ENCODE peak calls at places on chromosomes 7 and 10, in seven cellular contexts. H, Q, D, P, S, X and Y are unnamed samples.

GRCh38 chr7:125358551-125359167 is 429.0 kb upstream of the POT1 start:
- DNase-seq in P (no peak), Q (no peak), X (no peak), D (no peak), S (peak), H (no peak), Y (no peak)

GRCh38 chr7:13258386-13258785 is 571.0 kb downstream of the ARL4A start:
- DNase-seq in Q (no peak), S (no peak), P (no peak), H (no peak), D (no peak), X (no peak), Y (no peak)

GRCh38 chr7:87414400-87415188 is 60.9 kb downstream of the ABCB4 start:
- DNase-seq in X (no peak), H (no peak), D (peak), Q (peak), S (peak), P (no peak), Y (no peak)

GRCh38 chr10:14353291-14353913 is 22.7 kb upstream of the FRMD4A start:
- DNase-seq in D (no peak), Q (no peak), H (no peak), S (no peak), P (no peak), X (no peak), Y (no peak)

GRCh38 chr10:3946234-3947229 is 161.5 kb upstream of the KLF6 start:
- DNase-seq in Q (no peak), D (no peak), P (no peak), S (no peak), X (no peak), H (no peak), Y (no peak)

GRCh38 chr10:75392744-75393143 is 8.8 kb downstream of the ZNF503 start:
- DNase-seq in X (no peak), S (no peak), D (no peak), Q (no peak), P (no peak), H (no peak), Y (no peak)

GRCh38 chr10:33229944-33230267 is 104.6 kb downstream of the NRP1 start:
- DNase-seq in D (no peak), X (no peak), P (no peak), H (no peak), S (no peak), Q (no peak), Y (no peak)

GRCh38 chr10:121667948-121668335 is 69.7 kb upstream of the FGFR2 start:
- DNase-seq in S (no peak), Q (no peak), D (no peak), X (no peak), P (no peak), H (no peak), Y (no peak)

GRCh38 chr10:110304394-110304779 is 333 bp downstream of the SMNDC1 start:
- DNase-seq in D (peak), X (no peak), S (no peak), P (no peak), H (peak), Q (no peak), Y (no peak)

GRCh38 chr7:101877882-101878591 is 60.6 kb downstream of the CUX1 start:
- DNase-seq in X (no peak), H (no peak), D (no peak), S (no peak), Q (no peak), P (no peak), Y (no peak)

GRCh38 chr7:124432009-124432578 is 333.5 kb downstream of the GPR37 start:
- DNase-seq in S (no peak), Q (no peak), D (no peak), X (no peak), H (no peak), P (no peak), Y (no peak)

GRCh38 chr10:133041101-133041500 is 46.6 kb upstream of the ADGRA1 start:
- DNase-seq in H (no peak), S (no peak), P (no peak), X (no peak), Q (no peak), D (no peak), Y (no peak)

GRCh38 chr7:85564861-85565630 is 378.2 kb upstream of the SEMA3D start:
- DNase-seq in H (no peak), D (no peak), X (no peak), S (peak), P (no peak), Q (no peak), Y (no peak)

GRCh38 chr10:102796407-102797176 is 40.6 kb downstream of the CYP17A1 start:
- DNase-seq in X (peak), H (peak), S (peak), D (peak), P (peak), Q (no peak), Y (no peak)

GRCh38 chr7:14024406-14024805 is 34.9 kb upstream of the ETV1 start:
- DNase-seq in Q (no peak), S (no peak), X (no peak), D (no peak), H (no peak), P (no peak), Y (no peak)

GRCh38 chr7:49703876-49704275 is 69.6 kb upstream of the VWC2 start:
- DNase-seq in X (no peak), D (no peak), S (no peak), H (no peak), P (no peak), Q (no peak), Y (no peak)

GRCh38 chr10:71970331-71970730 is 6.1 kb downstream of the CHST3 start:
- DNase-seq in P (no peak), D (no peak), Q (no peak), X (peak), S (no peak), H (no peak), Y (no peak)

GRCh38 chr10:48604408-48605263 is at the start of gene ARHGAP22:
- DNase-seq in S (peak), P (peak), Q (peak), X (peak), D (peak), H (peak), Y (no peak)

GRCh38 chr7:88226886-88227516 is 7.2 kb upstream of the SRI start:
- DNase-seq in X (no peak), H (no peak), P (no peak), D (peak), S (peak), Q (peak), Y (no peak)

GRCh38 chr7:148304456-148304855 is 286.1 kb upstream of the C7orf33 start:
- DNase-seq in X (no peak), Q (no peak), P (peak), H (peak), S (no peak), D (no peak), Y (no peak)

GRCh38 chr7:45718464-45719330 is 144.5 kb downstream of the ADCY1 start:
- DNase-seq in D (no peak), H (no peak), Q (no peak), X (no peak), P (no peak), S (no peak), Y (no peak)

DNA sequence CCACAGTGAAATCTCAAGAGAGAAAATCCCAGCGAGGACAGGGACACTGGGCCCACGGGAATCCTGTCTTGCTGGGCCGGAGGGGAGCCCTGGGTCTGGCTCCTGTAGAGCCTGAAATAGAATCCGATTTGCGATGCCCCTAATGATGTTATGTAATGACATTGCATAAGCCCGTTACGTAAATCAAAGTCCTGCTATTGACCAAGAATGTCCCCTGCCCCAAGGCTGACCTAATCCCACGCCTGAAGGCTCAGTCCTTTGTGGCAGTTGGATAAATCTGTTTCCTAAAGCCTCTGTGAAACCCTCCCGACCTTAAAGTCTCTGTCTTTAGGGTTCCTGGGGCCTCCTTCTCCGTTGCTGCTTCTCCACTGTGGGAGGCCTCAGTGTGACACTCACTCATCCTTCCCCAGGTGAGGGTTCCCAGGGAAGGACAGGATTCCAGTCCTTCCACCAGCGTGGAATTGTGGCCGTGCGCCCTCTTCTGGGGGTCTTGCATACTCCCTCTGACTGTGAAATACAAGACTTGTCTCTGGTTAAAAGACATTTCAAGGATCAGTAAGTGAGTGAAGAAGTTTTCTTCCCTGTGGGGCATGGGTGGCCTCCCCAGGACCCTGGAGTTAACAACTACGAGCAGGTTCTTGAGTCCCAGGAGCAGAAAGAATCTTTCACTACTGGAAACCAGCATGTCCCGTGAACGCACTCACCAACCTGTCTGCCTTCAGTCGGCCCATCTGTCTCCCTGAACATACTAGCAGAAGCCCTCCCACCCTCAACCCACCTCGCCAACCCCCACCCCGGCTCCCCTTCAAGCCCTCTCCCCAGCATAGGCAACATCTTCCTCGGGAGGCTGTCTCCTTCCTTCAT is 19.8 kb downstream of the ZNF467 start:
- DNase-seq in X (no peak), P (no peak), Q (peak), D (peak), H (no peak), S (peak), Y (no peak)
- TF ChIP-seq CTCF in X (peak), P (peak), Q (peak), D (peak), H (peak), S (peak), Y (peak)

GRCh38 chr7:127628445-127628844 is 10.5 kb upstream of the PAX4 start:
- DNase-seq in P (no peak), X (no peak), H (no peak), D (no peak), Q (no peak), S (no peak), Y (no peak)
- TF ChIP-seq CTCF in P (no peak), X (no peak), H (peak), D (no peak), Q (no peak), S (no peak), Y (no peak)

GRCh38 chr7:141231018-141231792 is 157.3 kb downstream of the TMEM178B start:
- DNase-seq in P (no peak), H (peak), X (no peak), S (peak), D (peak), Q (peak), Y (no peak)
- TF ChIP-seq CTCF in P (no peak), H (peak), X (peak), S (no peak), D (peak), Q (peak), Y (peak)

GRCh38 chr10:70954777-70955176 is 66.4 kb upstream of the PCBD1 start:
- DNase-seq in H (no peak), P (no peak), X (peak), Q (no peak), D (no peak), S (no peak), Y (peak)

GRCh38 chr10:70952921-70953320 is 64.6 kb upstream of the PCBD1 start:
- DNase-seq in D (no peak), H (no peak), S (no peak), Q (no peak), X (peak), P (no peak), Y (peak)

GRCh38 chr10:70958396-70958795 is 70.0 kb upstream of the PCBD1 start:
- DNase-seq in Q (peak), X (no peak), H (no peak), D (no peak), P (no peak), S (peak), Y (no peak)

GRCh38 chr10:70954373-70954772 is 66.0 kb upstream of the PCBD1 start:
- DNase-seq in Q (no peak), H (no peak), X (peak), P (no peak), D (no peak), S (no peak), Y (peak)

GRCh38 chr10:70956029-70956759 is 67.8 kb upstream of the PCBD1 start:
- DNase-seq in Q (no peak), S (no peak), P (no peak), D (no peak), X (peak), H (no peak), Y (peak)
- TF ChIP-seq CTCF in Q (no peak), S (no peak), P (no peak), D (no peak), X (no peak), H (no peak), Y (no peak)

GRCh38 chr7:135192914-135193536 is 18.3 kb downstream of the WDR91 start:
- DNase-seq in X (no peak), P (no peak), Q (no peak), S (no peak), D (no peak), H (no peak), Y (no peak)
- TF ChIP-seq CTCF in X (no peak), P (no peak), Q (no peak), S (no peak), D (no peak), H (no peak), Y (no peak)